ENCODE peak calls at places on chromosomes 1 and 21, in six cellular contexts. P, G, Y, O, Q and U are unnamed samples.

GRCh38 chr1:111236806-111237205 is 9.3 kb downstream of the CHI3L2 start:
- DNase-seq in P (no peak), G (no peak), Y (peak; percentile 17), O (no peak), Q (no peak), U (no peak)

GRCh38 chr1:173195596-173196088 is 11.5 kb downstream of the TNFSF4 start:
- DNase-seq in P (peak; percentile 32), G (no peak), Y (no peak), O (no peak), Q (no peak), U (no peak)

GRCh38 chr1:42926870-42927242 is 31.8 kb downstream of the SLC2A1 start:
- DNase-seq in P (no peak), G (no peak), Y (no peak), O (no peak), Q (no peak), U (no peak)

GRCh38 chr1:51643362-51643761 is 26.5 kb downstream of the OSBPL9 start:
- DNase-seq in P (no peak), G (no peak), Y (no peak), O (no peak), Q (no peak), U (no peak)

GRCh38 chr1:19294638-19295037 is 6.1 kb upstream of the AKR7A3 start:
- DNase-seq in P (no peak), G (no peak), Y (no peak), O (no peak), Q (no peak), U (no peak)

GRCh38 chr1:69737527-69738176 is 169.9 kb downstream of the LRRC7 start:
- DNase-seq in P (peak; percentile 12), G (no peak), Y (peak; percentile 78), O (no peak), Q (no peak), U (peak; percentile 28)

GRCh38 chr1:187433598-187433997 is 604.8 kb downstream of the PLA2G4A start:
- DNase-seq in P (no peak), G (no peak), Y (no peak), O (no peak), Q (no peak), U (no peak)

GRCh38 chr21:36471254-36471723 is 8.6 kb downstream of the CLDN14 start:
- DNase-seq in P (peak; percentile 81), G (no peak), Y (no peak), O (no peak), Q (no peak), U (no peak)

GRCh38 chr1:101995984-101996731 is 568 bp downstream of the OLFM3 start:
- DNase-seq in P (no peak), G (no peak), Y (no peak), O (no peak), Q (no peak), U (no peak)

GRCh38 chr1:89310505-89310904 is 37.8 kb upstream of the GBP5 start:
- DNase-seq in P (peak; percentile 31), G (no peak), Y (no peak), O (no peak), Q (no peak), U (peak; percentile 6)

GRCh38 chr1:62728963-62729362 is 40.8 kb upstream of the DOCK7 start:
- DNase-seq in P (no peak), G (no peak), Y (no peak), O (no peak), Q (no peak), U (no peak)

GRCh38 chr1:203129501-203130231 is 2.1 kb downstream of the ADORA1 start:
- DNase-seq in P (no peak), G (no peak), Y (peak; percentile 7), O (peak; percentile 13), Q (peak; percentile 67), U (no peak)

GRCh38 chr1:226610671-226611070 is 62.1 kb downstream of the STUM start:
- DNase-seq in P (no peak), G (no peak), Y (no peak), O (no peak), Q (peak; percentile 19), U (no peak)

GRCh38 chr21:42234026-42234425 is 15.1 kb downstream of the ABCG1 start:
- DNase-seq in P (no peak), G (no peak), Y (peak; percentile 48), O (no peak), Q (no peak), U (no peak)

GRCh38 chr1:213162338-213162737 is 111.3 kb downstream of the RPS6KC1 start:
- DNase-seq in P (no peak), G (no peak), Y (no peak), O (no peak), Q (no peak), U (no peak)

GRCh38 chr1:207811920-207812720 is 60.3 kb downstream of the CD46 start:
- DNase-seq in P (peak; percentile 57), G (no peak), Y (peak; percentile 71), O (no peak), Q (no peak), U (no peak)

GRCh38 chr1:10046356-10047085 is 13.8 kb downstream of the UBE4B start:
- DNase-seq in P (no peak), G (no peak), Y (no peak), O (no peak), Q (no peak), U (no peak)

GRCh38 chr1:51842255-51842654 is 36.3 kb downstream of the NRDC start:
- DNase-seq in P (no peak), G (no peak), Y (no peak), O (no peak), Q (no peak), U (no peak)